ENCODE peak calls at places on chromosomes 5 and 9, in four cellular contexts. O is brain microvascular endothelial cell, M is left lung, C is psoas muscle. N is an unnamed sample.

GRCh38 chr5:76691470-76692273 is 24.3 kb upstream of the F2R start:
- DNase-seq in O (peak), C (no peak), M (no peak), N (no peak)

GRCh38 chr5:76849767-76850291 is at the start of gene S100Z:
- DNase-seq in M (no peak), C (no peak), O (no peak), N (no peak)

GRCh38 chr9:106755727-106756126 is 107.2 kb upstream of the ZNF462 start:
- DNase-seq in O (no peak), C (peak), M (peak), N (no peak)

GRCh38 chr5:150114773-150115408 is 28.5 kb upstream of the CSF1R start:
- DNase-seq in O (no peak), C (no peak), M (no peak), N (no peak)

GRCh38 chr5:113527746-113528145 is 14.3 kb downstream of the YTHDC2 start:
- DNase-seq in O (no peak), C (no peak), M (no peak), N (no peak)

GRCh38 chr9:93089481-93089991 is 6.5 kb upstream of the CARD19 start:
- DNase-seq in C (no peak), O (no peak), M (peak), N (no peak)

GRCh38 chr5:116516021-116516420 is 58.6 kb downstream of the SEMA6A start:
- DNase-seq in O (no peak), M (no peak), C (no peak), N (no peak)

GRCh38 chr5:78062645-78063044 is 231.9 kb downstream of the AP3B1 start:
- DNase-seq in O (no peak), M (no peak), C (no peak), N (no peak)

GRCh38 chr5:14816999-14817761 is 54.4 kb downstream of the ANKH start:
- DNase-seq in M (no peak), O (peak), C (peak), N (peak)

GRCh38 chr5:168353216-168353957 is 61.9 kb downstream of the WWC1 start:
- DNase-seq in C (no peak), M (peak), O (no peak), N (no peak)

GRCh38 chr9:136009516-136009915 is 48.3 kb upstream of the UBAC1 start:
- DNase-seq in M (no peak), O (no peak), C (peak), N (no peak)

GRCh38 chr5:146130440-146131045 is 25.2 kb upstream of the PLAC8L1 start:
- DNase-seq in M (no peak), C (no peak), O (no peak), N (peak)

GRCh38 chr5:50800410-50800809 is 134.0 kb downstream of the PARP8 start:
- DNase-seq in C (no peak), M (no peak), O (no peak), N (no peak)

GRCh38 chr9:89922099-89922498 is 317.3 kb downstream of the GADD45G start:
- DNase-seq in C (no peak), O (no peak), M (no peak), N (no peak)

GRCh38 chr9:89924611-89925010 is 319.8 kb downstream of the GADD45G start:
- DNase-seq in C (no peak), M (no peak), O (no peak), N (no peak)

GRCh38 chr9:89926167-89926566 is 321.4 kb downstream of the GADD45G start:
- DNase-seq in O (no peak), M (no peak), C (no peak), N (no peak)

GRCh38 chr9:89923174-89923573 is 318.4 kb downstream of the GADD45G start:
- DNase-seq in O (no peak), C (no peak), M (no peak), N (no peak)

DNA sequence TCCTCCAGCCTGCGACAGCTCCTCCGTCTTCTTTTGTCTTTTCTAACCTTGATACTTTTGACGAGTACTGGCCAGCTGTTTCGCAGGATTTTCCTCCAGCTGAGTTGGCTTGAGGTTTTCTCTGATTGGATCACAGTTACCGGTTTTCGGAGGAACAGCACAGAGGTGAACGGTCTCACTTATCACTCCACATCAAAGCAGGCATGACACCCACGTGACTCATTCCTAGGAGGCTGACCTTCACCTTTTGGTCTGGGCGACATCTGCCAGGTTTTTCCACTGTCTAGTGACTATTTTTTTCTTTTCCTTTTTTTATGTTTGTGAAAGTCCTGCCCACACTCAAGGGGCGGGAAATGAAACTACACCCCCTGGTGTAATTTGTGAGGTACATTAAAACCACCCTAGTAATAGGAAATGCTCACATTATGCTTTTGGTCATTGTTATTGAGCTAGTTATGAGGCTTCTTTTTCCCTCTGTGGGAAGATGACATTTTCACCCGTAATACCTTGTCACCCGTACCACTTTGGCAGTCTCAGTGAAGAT is 319.2 kb downstream of the GADD45G start:
- DNase-seq in O (no peak), M (no peak), C (no peak), N (peak)
- TF ChIP-seq CTCF in O (no peak), M (no peak), C (no peak), N (no peak)

DNA sequence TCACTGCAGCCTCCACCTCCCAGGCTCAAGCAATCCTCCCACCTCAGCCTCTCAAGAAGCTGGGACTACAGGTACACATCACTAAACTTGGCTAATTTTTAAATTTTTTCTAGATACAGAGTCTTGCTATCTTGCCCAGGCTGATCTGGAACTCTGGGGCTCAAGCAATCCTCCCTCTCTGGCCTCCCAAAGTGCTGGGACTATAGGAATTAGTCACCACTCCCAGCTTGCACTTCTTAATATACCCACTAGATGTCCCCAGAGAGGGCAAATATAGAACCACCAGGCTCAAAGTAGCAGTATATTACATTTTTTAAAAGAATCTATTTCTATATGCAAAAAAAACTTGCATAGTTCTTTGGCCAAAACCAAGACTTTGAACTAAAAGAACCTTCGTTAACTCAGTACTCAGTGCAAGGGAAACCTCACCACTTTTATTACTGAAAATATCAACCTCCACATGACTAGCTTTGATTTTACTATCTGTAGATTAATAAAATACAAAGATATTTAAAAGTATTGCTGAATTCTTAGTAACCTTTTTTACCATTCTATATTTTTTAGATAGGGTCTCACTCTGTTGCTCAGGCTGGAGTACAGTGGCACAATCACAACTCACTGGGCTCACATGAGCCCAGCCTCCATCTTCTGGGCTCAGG is 25.8 kb upstream of the HSD17B3 start:
- DNase-seq in O (peak), C (no peak), M (no peak), N (peak)
- H3K27ac ChIP-seq in O (no peak), C (no peak), M (no peak), N (no peak)

DNA sequence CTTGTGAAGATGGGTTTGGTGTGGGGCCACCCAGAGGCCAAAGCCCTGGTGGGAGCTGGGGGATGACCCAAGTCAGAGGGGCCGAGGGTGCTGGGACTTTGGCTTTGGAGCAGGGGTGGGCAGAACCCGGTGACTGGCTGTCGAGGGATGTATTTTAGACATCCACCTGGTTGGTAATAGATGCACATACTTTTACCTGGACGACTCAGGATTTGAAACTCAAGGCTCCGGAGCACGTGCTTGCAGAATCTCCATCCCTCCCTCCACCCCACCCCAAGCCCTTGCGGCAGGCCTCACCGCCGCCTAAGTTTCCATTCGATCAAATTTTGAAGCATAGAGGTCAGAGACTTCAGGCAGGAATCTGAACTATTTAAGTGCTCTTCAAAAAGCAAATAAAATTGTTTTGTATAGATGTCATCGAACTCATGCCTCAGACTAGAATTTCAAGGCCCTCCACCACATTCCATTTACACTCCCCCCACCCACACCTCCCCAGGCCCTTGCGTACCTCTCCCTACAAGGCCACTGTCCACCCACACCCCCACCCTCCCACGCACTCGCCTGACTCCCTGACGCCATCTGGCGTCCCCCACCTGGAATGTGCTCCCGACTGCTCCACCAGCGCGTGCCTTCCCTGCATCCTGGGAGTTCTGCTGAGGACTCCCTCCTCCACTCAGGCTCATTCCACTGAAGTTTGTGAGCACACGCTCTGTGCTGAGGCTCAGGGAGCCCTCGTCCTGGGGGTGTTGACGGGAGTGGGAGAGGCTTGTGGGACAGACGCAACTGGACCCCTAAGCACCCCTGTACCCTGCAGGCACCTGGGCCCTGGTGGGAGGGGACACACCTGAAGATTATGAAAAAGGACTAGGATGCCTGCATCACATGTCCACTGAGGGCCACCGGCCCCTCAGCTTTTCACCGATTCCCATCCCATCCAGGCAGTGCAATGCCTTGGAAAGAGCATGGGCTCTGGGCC is 56.4 kb upstream of the RPL26L1 start:
- DNase-seq in C (peak), M (peak), O (peak), N (peak)
- TF ChIP-seq CTCF in C (peak), M (no peak), O (peak), N (no peak)

DNA sequence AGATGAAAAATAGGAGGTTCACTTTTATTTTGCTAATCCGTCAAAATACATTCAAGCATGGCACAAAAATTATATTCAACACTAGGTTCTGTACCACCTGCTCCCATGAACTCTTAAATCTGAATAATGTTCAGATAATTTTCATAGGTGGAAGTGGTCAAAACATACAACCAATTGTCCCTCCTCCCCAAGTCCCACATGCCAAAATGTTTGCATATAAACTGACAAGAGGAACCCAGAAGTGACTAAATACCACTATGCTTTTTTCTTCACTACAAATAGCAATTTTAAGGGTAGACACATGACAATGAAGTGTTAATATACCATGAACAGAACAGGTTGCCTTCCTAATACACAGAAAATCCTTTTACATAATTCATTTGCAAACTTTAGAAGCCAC is 3.7 kb downstream of the HNRNPA0 start:
- DNase-seq in O (no peak), M (no peak), C (no peak), N (no peak)
- H3K27ac ChIP-seq in O (no peak), M (no peak), C (no peak), N (no peak)

DNA sequence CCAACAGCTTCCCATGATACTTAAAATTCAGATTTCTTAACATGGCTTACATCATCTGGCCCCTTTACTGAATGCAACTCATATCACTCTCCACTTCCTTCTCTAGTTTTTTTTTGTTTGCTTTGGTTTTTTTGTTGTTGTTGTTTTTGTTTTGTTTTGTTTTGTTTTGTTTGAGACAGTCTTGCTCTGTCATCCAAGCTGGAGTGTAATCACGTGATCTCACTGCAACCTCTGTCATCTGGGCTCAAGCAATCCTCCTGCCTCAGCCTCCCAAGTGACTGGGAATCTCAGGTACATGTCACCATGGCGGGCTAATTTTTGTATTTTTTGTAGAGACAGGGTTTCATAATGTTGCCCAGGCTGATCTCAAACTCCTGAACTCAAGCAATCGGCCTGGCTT is 41.4 kb downstream of the CPLANE1 start:
- DNase-seq in M (no peak), C (no peak), O (no peak), N (no peak)
- TF ChIP-seq CTCF in M (no peak), C (no peak), O (no peak), N (no peak)

GRCh38 chr5:88245241-88245892 is 23.3 kb downstream of the TMEM161B start:
- DNase-seq in M (no peak), O (no peak), C (no peak), N (no peak)

GRCh38 chr5:88250010-88250409 is 18.6 kb downstream of the TMEM161B start:
- DNase-seq in M (no peak), C (no peak), O (no peak), N (no peak)

GRCh38 chr5:88248743-88249540 is 19.7 kb downstream of the TMEM161B start:
- DNase-seq in M (no peak), O (no peak), C (no peak), N (no peak)

GRCh38 chr5:88245893-88246244 is 22.8 kb downstream of the TMEM161B start:
- DNase-seq in C (no peak), O (no peak), M (no peak), N (no peak)

GRCh38 chr5:88248094-88248493 is 20.6 kb downstream of the TMEM161B start:
- DNase-seq in O (no peak), M (no peak), C (no peak), N (no peak)
- H3K27ac ChIP-seq in O (no peak), M (no peak), C (no peak), N (no peak)

GRCh38 chr5:72554897-72555296 is 47.7 kb upstream of the ZNF366 start:
- DNase-seq in O (no peak), M (no peak), C (no peak), N (no peak)
- TF ChIP-seq CTCF in O (no peak), M (no peak), C (no peak), N (no peak)

DNA sequence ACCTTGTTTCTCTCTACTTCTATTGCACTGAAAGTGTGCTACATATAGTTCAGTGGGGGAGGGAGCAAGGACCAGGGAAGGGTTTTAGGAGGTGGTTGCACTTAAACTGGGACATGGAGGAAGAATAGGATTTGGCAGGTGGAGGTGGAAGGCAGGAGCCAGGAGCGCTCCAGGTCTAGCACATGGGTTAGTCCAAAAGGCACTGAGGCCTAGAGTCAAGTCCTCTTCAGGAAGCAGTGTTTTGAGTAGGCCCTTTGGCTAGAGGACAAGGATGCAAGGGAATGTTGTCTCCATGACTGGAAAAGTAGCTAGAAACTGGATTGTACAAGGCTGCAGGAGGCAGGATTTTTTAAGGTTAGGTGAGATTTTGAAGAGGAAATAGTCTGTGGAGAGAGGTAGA is 31.5 kb downstream of the AOPEP start:
- DNase-seq in C (no peak), M (no peak), O (no peak), N (no peak)
- H3K27ac ChIP-seq in C (no peak), M (no peak), O (no peak), N (no peak)

N was measured in RWPE1.